ENCODE peak calls at places on chromosomes 2 and 18, in five cellular contexts. V is HepG2, E is K562, T is GM12878, J is H1. G is an unnamed sample.

GRCh38 chr2:197294260-197294659 is 16.3 kb downstream of the ANKRD44 start:
- DNase-seq in T (no peak), V (no peak), J (no peak), E (no peak), G (no peak)

GRCh38 chr2:234022424-234022823 is 28.1 kb upstream of the SPP2 start:
- DNase-seq in E (no peak), T (no peak), J (no peak), V (no peak), G (no peak)

GRCh38 chr2:20637147-20637546 is 13.8 kb downstream of the HS1BP3 start:
- DNase-seq in V (no peak), J (no peak), E (no peak), T (no peak), G (no peak)

GRCh38 chr2:10009811-10010781 is 33.3 kb upstream of the KLF11 start:
- DNase-seq in E (no peak), J (no peak), T (no peak), V (no peak), G (no peak)

GRCh38 chr18:65901522-65901921 is 150.7 kb downstream of the CDH7 start:
- DNase-seq in V (no peak), J (no peak), T (no peak), E (no peak), G (no peak)

GRCh38 chr2:108444941-108445840 is 3.8 kb upstream of the GCC2 start:
- DNase-seq in T (no peak), J (no peak), E (peak), V (no peak), G (no peak)

GRCh38 chr2:68607837-68608236 is 35.5 kb upstream of the PROKR1 start:
- DNase-seq in T (no peak), V (no peak), J (no peak), E (no peak), G (no peak)

GRCh38 chr2:118807668-118808428 is 39.6 kb downstream of the EN1 start:
- DNase-seq in E (no peak), T (no peak), J (no peak), V (no peak), G (no peak)

GRCh38 chr2:207474871-207475485 is 54.8 kb upstream of the CREB1 start:
- DNase-seq in V (peak), T (no peak), E (peak), J (no peak), G (peak)

GRCh38 chr18:54254265-54254758 is 15.0 kb upstream of the POLI start:
- DNase-seq in E (no peak), V (peak), T (no peak), J (no peak), G (peak)

GRCh38 chr18:59015531-59016152 is 124.0 kb upstream of the SEC11C start:
- DNase-seq in J (peak), V (no peak), E (no peak), T (no peak), G (no peak)

GRCh38 chr2:26914286-26914962 is 56.0 kb upstream of the MAPRE3 start:
- DNase-seq in E (no peak), J (peak), V (no peak), T (no peak), G (no peak)

DNA sequence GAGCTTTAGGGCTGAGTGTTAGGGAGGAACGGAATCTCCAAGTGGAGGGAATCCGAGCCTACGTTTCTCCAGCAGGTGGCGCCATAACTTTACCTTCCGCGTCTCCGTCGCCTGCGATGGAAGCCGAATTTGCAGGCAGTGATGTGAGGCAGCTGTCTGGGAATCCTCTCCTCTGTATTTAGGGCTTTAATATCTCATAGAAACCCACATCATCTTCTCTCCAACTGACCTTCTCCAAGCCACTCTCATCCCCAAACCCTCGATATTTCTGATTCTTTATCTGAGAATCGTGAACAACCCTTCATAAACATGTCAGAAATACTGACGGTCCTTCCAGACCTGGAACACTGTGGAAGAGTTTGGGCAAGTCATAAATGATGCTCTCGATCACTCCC is 27.5 kb downstream of the SIX2 start:
- DNase-seq in T (no peak), V (peak), E (peak), J (peak), G (peak)
- H2AFZ ChIP-seq in T (no peak), V (no peak), E (no peak), J (no peak), G (peak)

GRCh38 chr2:127675335-127676261 is at the start of gene LIMS2:
- DNase-seq in T (no peak), J (peak), V (no peak), E (no peak), G (no peak)
- TF ChIP-seq SIN3A in T (no peak), J (no peak), V (no peak), E (no peak), G (no peak)

GRCh38 chr2:37469126-37469525 is 124.7 kb downstream of the QPCT start:
- DNase-seq in T (no peak), J (no peak), E (no peak), V (no peak), G (no peak)

GRCh38 chr2:37468139-37468538 is 123.7 kb downstream of the QPCT start:
- DNase-seq in J (no peak), V (no peak), E (no peak), T (no peak), G (no peak)

GRCh38 chr2:37471104-37471503 is 126.7 kb downstream of the QPCT start:
- DNase-seq in J (no peak), E (no peak), V (no peak), T (no peak), G (no peak)

GRCh38 chr2:37472959-37473358 is 128.5 kb downstream of the QPCT start:
- DNase-seq in T (no peak), V (no peak), E (no peak), J (no peak), G (no peak)

GRCh38 chr2:37471994-37472393 is 127.6 kb downstream of the QPCT start:
- DNase-seq in T (no peak), J (no peak), E (no peak), V (no peak), G (no peak)
- TF ChIP-seq CEBPB in T (no peak), J (no peak), E (no peak), V (peak), G (no peak)

DNA sequence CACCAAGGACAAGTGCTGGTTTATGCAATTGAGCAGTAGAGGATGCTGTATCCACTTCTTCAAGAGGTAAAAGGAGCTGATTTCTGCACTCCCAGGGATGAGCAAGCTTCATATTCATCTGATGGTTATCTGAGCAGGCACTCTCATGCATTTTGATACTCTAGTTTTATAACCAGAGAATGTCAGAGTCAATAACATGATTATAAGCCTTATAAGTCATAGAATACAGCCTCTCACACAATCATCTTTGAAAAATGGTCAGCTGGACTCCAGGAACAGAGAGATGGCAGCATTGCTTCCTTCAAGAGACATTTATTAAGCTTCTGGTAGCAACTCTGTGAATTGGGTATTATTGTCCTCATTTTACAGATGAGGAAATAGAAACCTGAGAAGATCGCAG is 167.1 kb downstream of the SLC8A1 start:
- DNase-seq in E (no peak), T (no peak), V (no peak), J (no peak), G (no peak)
- H2AFZ ChIP-seq in E (no peak), T (no peak), V (no peak), J (no peak), G (no peak)

GRCh38 chr18:73617981-73618380 is 529.7 kb downstream of the FBXO15 start:
- DNase-seq in T (no peak), V (no peak), J (no peak), E (no peak), G (no peak)

GRCh38 chr18:73614812-73615211 is 532.8 kb downstream of the FBXO15 start:
- DNase-seq in J (no peak), E (no peak), V (no peak), T (no peak), G (no peak)

GRCh38 chr18:73613706-73614340 is 533.8 kb downstream of the FBXO15 start:
- DNase-seq in E (no peak), J (no peak), V (no peak), T (no peak), G (no peak)

DNA sequence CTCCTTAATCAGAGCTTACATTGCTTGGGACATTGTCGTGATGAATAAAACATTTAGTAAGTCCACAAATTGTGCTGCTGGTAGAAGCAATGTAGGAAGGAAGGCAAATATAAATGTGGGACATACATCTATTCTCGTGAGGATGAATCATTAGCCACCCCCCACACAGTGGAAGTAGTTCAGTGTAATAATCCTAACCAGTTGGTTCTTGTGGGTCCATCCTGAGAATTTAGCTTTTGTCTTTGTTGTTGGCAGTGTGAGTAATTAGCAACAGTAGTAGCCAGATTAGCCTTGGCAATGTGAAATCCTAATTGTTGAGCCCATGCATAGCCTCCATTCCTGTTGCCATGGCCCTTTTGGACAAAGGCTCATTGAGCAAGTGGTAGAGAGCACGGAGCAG is 532.1 kb downstream of the FBXO15 start:
- DNase-seq in V (no peak), E (no peak), T (no peak), J (no peak), G (no peak)
- TF ChIP-seq SIN3A in V (no peak), E (no peak), T (no peak), J (no peak), G (no peak)

GRCh38 chr2:80238692-80239469 is 65.7 kb downstream of the LRRTM1 start:
- DNase-seq in E (peak), V (peak), T (no peak), J (peak), G (peak)

GRCh38 chr2:80247339-80247738 is 57.2 kb downstream of the LRRTM1 start:
- DNase-seq in T (no peak), J (no peak), V (no peak), E (no peak), G (no peak)

GRCh38 chr2:80244905-80245584 is 59.5 kb downstream of the LRRTM1 start:
- DNase-seq in J (no peak), E (no peak), V (no peak), T (no peak), G (no peak)

GRCh38 chr2:80246449-80247025 is 58.0 kb downstream of the LRRTM1 start:
- DNase-seq in J (no peak), E (no peak), T (no peak), V (no peak), G (no peak)

DNA sequence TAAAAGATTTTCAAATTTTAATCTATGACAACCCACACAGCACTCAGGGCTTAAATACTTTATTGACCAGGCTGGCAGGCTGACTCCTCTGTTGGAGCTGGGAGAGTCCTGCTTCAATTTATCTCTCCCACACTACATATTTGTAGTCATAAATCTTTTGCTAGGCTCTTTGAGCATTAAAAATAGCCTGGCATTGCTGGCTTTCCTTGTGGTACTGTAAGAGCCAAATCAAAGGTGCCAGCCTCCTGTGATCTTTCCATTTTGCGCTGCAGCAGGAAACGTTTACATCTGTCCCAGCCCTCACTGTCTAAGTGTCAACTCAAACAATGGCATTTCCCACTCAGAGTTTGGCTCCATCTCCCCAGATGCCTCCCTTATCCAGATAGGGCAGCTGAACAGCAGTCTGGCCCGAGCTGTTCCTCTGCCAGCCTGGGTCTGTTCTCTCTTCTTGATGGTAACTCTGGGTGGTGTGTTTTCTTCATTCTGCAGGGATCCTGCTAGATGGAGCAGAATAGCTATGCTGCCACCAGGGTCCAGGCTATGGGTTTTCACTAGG is 62.1 kb downstream of the LRRTM1 start:
- DNase-seq in T (no peak), V (no peak), E (no peak), J (no peak), G (no peak)
- TF ChIP-seq CEBPB in T (no peak), V (no peak), E (no peak), J (no peak), G (no peak)

GRCh38 chr18:22604986-22605421 is 187.3 kb upstream of the CTAGE1 start:
- DNase-seq in E (no peak), J (no peak), V (no peak), T (no peak), G (no peak)

GRCh38 chr18:22605736-22606135 is 188.0 kb upstream of the CTAGE1 start:
- DNase-seq in V (no peak), E (no peak), T (no peak), J (no peak), G (no peak)

GRCh38 chr18:22604390-22604985 is 186.8 kb upstream of the CTAGE1 start:
- DNase-seq in J (no peak), V (no peak), E (no peak), T (no peak), G (no peak)

GRCh38 chr18:22607284-22607635 is 189.5 kb upstream of the CTAGE1 start:
- DNase-seq in J (no peak), V (no peak), T (no peak), E (no peak), G (no peak)

GRCh38 chr18:22606563-22607283 is 189.0 kb upstream of the CTAGE1 start:
- DNase-seq in E (no peak), J (no peak), V (no peak), T (no peak), G (no peak)
- H2AFZ ChIP-seq in E (no peak), J (peak), V (no peak), T (no peak), G (no peak)

GRCh38 chr2:161594445-161594844 is 29.8 kb upstream of the SLC4A10 start:
- DNase-seq in J (no peak), V (no peak), T (no peak), E (no peak), G (no peak)

GRCh38 chr2:161604901-161605300 is 19.3 kb upstream of the SLC4A10 start:
- DNase-seq in V (no peak), J (no peak), T (no peak), E (no peak), G (no peak)

GRCh38 chr2:161596148-161596547 is 28.1 kb upstream of the SLC4A10 start:
- DNase-seq in V (no peak), T (no peak), E (no peak), J (no peak), G (no peak)

GRCh38 chr2:161599842-161600241 is 24.4 kb upstream of the SLC4A10 start:
- DNase-seq in V (no peak), J (no peak), T (no peak), E (no peak), G (no peak)
- TF ChIP-seq SIN3A in V (no peak), J (no peak), T (no peak), E (no peak), G (no peak)

DNA sequence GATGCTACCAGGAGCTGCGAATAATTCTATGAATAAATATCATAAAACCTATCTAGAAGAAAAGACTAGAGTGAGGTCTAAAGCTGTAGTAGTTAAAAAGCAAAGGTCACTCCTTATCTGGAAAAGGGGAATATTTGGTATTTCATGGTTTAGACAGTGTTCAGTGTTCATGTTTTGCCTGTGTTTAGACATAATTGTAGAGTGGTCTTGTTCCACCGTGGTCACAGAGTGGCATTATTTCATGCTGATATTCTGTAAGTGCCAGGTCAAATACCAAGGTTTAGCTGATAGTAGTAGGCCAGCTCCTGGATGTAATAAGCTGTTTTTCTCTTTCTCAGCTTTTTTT is 10.8 kb downstream of the SPAST start:
- DNase-seq in V (peak), E (no peak), J (no peak), T (no peak), G (no peak)
- TF ChIP-seq CEBPB in V (no peak), E (no peak), J (no peak), T (no peak), G (no peak)

DNA sequence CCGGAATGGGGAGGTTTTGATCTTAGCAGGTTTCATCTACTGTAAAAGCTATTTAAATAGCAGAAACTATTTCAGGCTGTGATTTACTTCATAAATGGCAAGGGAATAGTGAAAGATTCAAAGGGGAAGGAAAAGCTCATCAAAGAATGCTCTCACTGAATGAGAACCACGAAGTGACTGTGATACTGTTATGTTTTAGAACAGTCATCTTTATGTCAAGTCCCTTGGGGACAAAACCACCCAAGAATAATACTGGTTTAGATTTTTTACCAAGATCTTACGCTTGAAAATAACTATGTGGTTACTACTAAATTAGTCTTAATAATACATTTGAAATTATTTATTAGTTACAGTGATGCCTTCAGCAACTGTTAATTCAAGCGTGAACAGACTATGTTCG is 28.1 kb downstream of the FARSB start:
- DNase-seq in J (no peak), V (no peak), T (no peak), E (no peak), G (no peak)
- H2AFZ ChIP-seq in J (no peak), V (no peak), T (no peak), E (no peak), G (no peak)

G was measured in HCT116.